ENCODE peak calls at places on chromosome 16, in eight cellular contexts. One of them, this sample, is unnamed.

GRCh38 chr16:82034981-82035612 is at the start of gene HSD17B2:
- DNase-seq in A549: peak
- DNase-seq in heart left ventricle: no peak
- DNase-seq in AG10803: peak
- DNase-seq in lower lobe of right lung: no peak
- DNase-seq in epithelial cell of esophagus: peak
- DNase-seq in hepatocyte: peak
- DNase-seq in stomach: peak
- DNase-seq in this sample: no peak

GRCh38 chr16:82735696-82736095 is 108.9 kb downstream of the CDH13 start:
- DNase-seq in stomach: no peak
- DNase-seq in hepatocyte: peak
- DNase-seq in A549: no peak
- DNase-seq in heart left ventricle: peak
- DNase-seq in AG10803: peak
- DNase-seq in lower lobe of right lung: no peak
- DNase-seq in epithelial cell of esophagus: no peak
- DNase-seq in this sample: no peak

GRCh38 chr16:89326721-89327120 is 109.2 kb downstream of the ZNF778 start:
- DNase-seq in hepatocyte: no peak
- DNase-seq in stomach: no peak
- DNase-seq in AG10803: no peak
- DNase-seq in epithelial cell of esophagus: no peak
- DNase-seq in A549: no peak
- DNase-seq in heart left ventricle: no peak
- DNase-seq in lower lobe of right lung: no peak
- DNase-seq in this sample: no peak

GRCh38 chr16:19245326-19245925 is 40.1 kb upstream of the CLEC19A start:
- DNase-seq in heart left ventricle: no peak
- DNase-seq in lower lobe of right lung: no peak
- DNase-seq in hepatocyte: peak
- DNase-seq in stomach: peak
- DNase-seq in epithelial cell of esophagus: no peak
- DNase-seq in AG10803: no peak
- DNase-seq in A549: no peak
- DNase-seq in this sample: no peak

GRCh38 chr16:88102597-88102996 is 151.4 kb downstream of the BANP start:
- DNase-seq in AG10803: no peak
- DNase-seq in epithelial cell of esophagus: no peak
- DNase-seq in heart left ventricle: no peak
- DNase-seq in stomach: no peak
- DNase-seq in A549: no peak
- DNase-seq in lower lobe of right lung: peak
- DNase-seq in hepatocyte: no peak
- DNase-seq in this sample: no peak

GRCh38 chr16:53841884-53842283 is 137.9 kb downstream of the FTO start:
- DNase-seq in lower lobe of right lung: no peak
- DNase-seq in heart left ventricle: no peak
- DNase-seq in stomach: no peak
- DNase-seq in hepatocyte: no peak
- DNase-seq in A549: no peak
- DNase-seq in epithelial cell of esophagus: no peak
- DNase-seq in AG10803: no peak
- DNase-seq in this sample: no peak

GRCh38 chr16:11089504-11090124 is 145.2 kb downstream of the CLEC16A start:
- DNase-seq in epithelial cell of esophagus: no peak
- DNase-seq in AG10803: peak
- DNase-seq in heart left ventricle: no peak
- DNase-seq in A549: no peak
- DNase-seq in lower lobe of right lung: peak
- DNase-seq in stomach: peak
- DNase-seq in hepatocyte: peak
- DNase-seq in this sample: no peak

GRCh38 chr16:65509172-65509571 is 387.3 kb upstream of the CDH11 start:
- DNase-seq in stomach: no peak
- DNase-seq in heart left ventricle: no peak
- DNase-seq in epithelial cell of esophagus: peak
- DNase-seq in lower lobe of right lung: no peak
- DNase-seq in AG10803: peak
- DNase-seq in A549: no peak
- DNase-seq in hepatocyte: no peak
- DNase-seq in this sample: no peak

GRCh38 chr16:85216522-85217375 is 104.5 kb upstream of the CIBAR2 start:
- DNase-seq in hepatocyte: no peak
- DNase-seq in lower lobe of right lung: no peak
- DNase-seq in epithelial cell of esophagus: no peak
- DNase-seq in A549: no peak
- DNase-seq in AG10803: no peak
- DNase-seq in stomach: no peak
- DNase-seq in heart left ventricle: no peak
- DNase-seq in this sample: no peak

GRCh38 chr16:89315271-89315670 is 97.8 kb downstream of the ZNF778 start:
- DNase-seq in AG10803: no peak
- DNase-seq in A549: no peak
- DNase-seq in hepatocyte: no peak
- DNase-seq in stomach: no peak
- DNase-seq in lower lobe of right lung: no peak
- DNase-seq in epithelial cell of esophagus: no peak
- DNase-seq in heart left ventricle: no peak
- DNase-seq in this sample: no peak

GRCh38 chr16:1859650-1860049 is 12.3 kb downstream of the MEIOB start:
- DNase-seq in stomach: peak
- DNase-seq in heart left ventricle: no peak
- DNase-seq in lower lobe of right lung: peak
- DNase-seq in AG10803: no peak
- DNase-seq in hepatocyte: no peak
- DNase-seq in A549: no peak
- DNase-seq in epithelial cell of esophagus: no peak
- DNase-seq in this sample: no peak

GRCh38 chr16:1862394-1862793 is 9.6 kb downstream of the MEIOB start:
- DNase-seq in A549: no peak
- DNase-seq in stomach: no peak
- DNase-seq in AG10803: no peak
- DNase-seq in hepatocyte: no peak
- DNase-seq in lower lobe of right lung: no peak
- DNase-seq in heart left ventricle: no peak
- DNase-seq in epithelial cell of esophagus: no peak
- DNase-seq in this sample: no peak

GRCh38 chr16:1858189-1858588 is 13.8 kb downstream of the MEIOB start:
- DNase-seq in epithelial cell of esophagus: no peak
- DNase-seq in stomach: no peak
- DNase-seq in heart left ventricle: no peak
- DNase-seq in hepatocyte: no peak
- DNase-seq in AG10803: no peak
- DNase-seq in A549: no peak
- DNase-seq in lower lobe of right lung: no peak
- DNase-seq in this sample: no peak

GRCh38 chr16:1861730-1862129 is 10.2 kb downstream of the MEIOB start:
- DNase-seq in stomach: no peak
- DNase-seq in AG10803: no peak
- DNase-seq in heart left ventricle: no peak
- DNase-seq in epithelial cell of esophagus: no peak
- DNase-seq in hepatocyte: no peak
- DNase-seq in A549: no peak
- DNase-seq in lower lobe of right lung: no peak
- DNase-seq in this sample: no peak

DNA sequence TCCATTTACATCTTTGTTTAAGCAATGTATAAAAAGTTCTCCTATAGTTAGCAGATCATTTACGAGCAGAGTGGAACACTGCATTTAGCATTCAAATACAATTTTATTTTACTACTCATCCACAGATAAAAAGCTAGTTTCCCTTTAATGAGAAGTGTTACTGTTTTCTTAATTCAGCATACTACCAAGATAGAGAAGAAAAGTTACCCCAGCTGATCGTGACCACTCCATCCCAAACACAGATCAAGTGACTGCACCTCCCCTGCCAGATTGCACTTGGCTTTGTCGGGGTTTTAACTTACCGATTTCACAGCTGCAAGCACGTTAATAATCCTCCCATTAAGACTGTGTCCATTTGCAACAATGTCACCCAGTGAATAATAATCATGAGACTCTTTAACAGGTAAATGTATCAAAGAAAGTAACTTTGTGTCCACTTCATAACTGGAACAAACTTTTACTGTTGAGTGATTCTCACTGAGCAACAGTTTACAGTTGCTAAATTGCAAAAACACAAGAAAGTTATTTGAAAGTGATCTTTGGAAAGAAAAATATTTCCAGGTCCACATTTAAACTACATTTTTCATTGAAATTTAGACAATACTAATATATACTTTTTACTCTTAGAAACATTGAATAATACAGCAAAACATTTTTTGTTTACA is 14.4 kb downstream of the MEIOB start:
- DNase-seq in A549: no peak
- DNase-seq in AG10803: no peak
- DNase-seq in heart left ventricle: no peak
- DNase-seq in lower lobe of right lung: no peak
- DNase-seq in stomach: no peak
- DNase-seq in hepatocyte: no peak
- DNase-seq in epithelial cell of esophagus: no peak
- DNase-seq in this sample: no peak
- H3K4me3 ChIP-seq in A549: no peak
- H3K4me3 ChIP-seq in AG10803: no peak
- H3K4me3 ChIP-seq in heart left ventricle: no peak
- H3K4me3 ChIP-seq in lower lobe of right lung: no peak
- H3K4me3 ChIP-seq in stomach: no peak
- H3K4me3 ChIP-seq in hepatocyte: no peak
- H3K4me3 ChIP-seq in epithelial cell of esophagus: no peak
- H3K4me3 ChIP-seq in this sample: no peak

GRCh38 chr16:986925-987581 is 5.5 kb downstream of the SOX8 start:
- DNase-seq in A549: no peak
- DNase-seq in stomach: no peak
- DNase-seq in epithelial cell of esophagus: no peak
- DNase-seq in hepatocyte: no peak
- DNase-seq in AG10803: no peak
- DNase-seq in heart left ventricle: no peak
- DNase-seq in lower lobe of right lung: no peak
- DNase-seq in this sample: no peak
- H3K4me3 ChIP-seq in A549: no peak
- H3K4me3 ChIP-seq in stomach: no peak
- H3K4me3 ChIP-seq in epithelial cell of esophagus: no peak
- H3K4me3 ChIP-seq in hepatocyte: no peak
- H3K4me3 ChIP-seq in AG10803: no peak
- H3K4me3 ChIP-seq in heart left ventricle: no peak
- H3K4me3 ChIP-seq in lower lobe of right lung: no peak
- H3K4me3 ChIP-seq in this sample: no peak

GRCh38 chr16:4306439-4307214 is 9.2 kb upstream of the GLIS2 start:
- DNase-seq in AG10803: no peak
- DNase-seq in A549: no peak
- DNase-seq in lower lobe of right lung: no peak
- DNase-seq in hepatocyte: peak
- DNase-seq in heart left ventricle: no peak
- DNase-seq in epithelial cell of esophagus: no peak
- DNase-seq in stomach: no peak
- DNase-seq in this sample: no peak

GRCh38 chr16:4303973-4304372 is 11.9 kb upstream of the GLIS2 start:
- DNase-seq in epithelial cell of esophagus: no peak
- DNase-seq in AG10803: no peak
- DNase-seq in stomach: no peak
- DNase-seq in A549: no peak
- DNase-seq in hepatocyte: no peak
- DNase-seq in lower lobe of right lung: no peak
- DNase-seq in heart left ventricle: no peak
- DNase-seq in this sample: no peak

GRCh38 chr16:4309102-4309832 is 6.6 kb upstream of the GLIS2 start:
- DNase-seq in stomach: no peak
- DNase-seq in hepatocyte: no peak
- DNase-seq in heart left ventricle: no peak
- DNase-seq in epithelial cell of esophagus: peak
- DNase-seq in A549: no peak
- DNase-seq in AG10803: no peak
- DNase-seq in lower lobe of right lung: no peak
- DNase-seq in this sample: no peak

GRCh38 chr16:4309833-4310266 is 6.0 kb upstream of the GLIS2 start:
- DNase-seq in hepatocyte: peak
- DNase-seq in AG10803: peak
- DNase-seq in A549: peak
- DNase-seq in lower lobe of right lung: peak
- DNase-seq in stomach: peak
- DNase-seq in epithelial cell of esophagus: peak
- DNase-seq in heart left ventricle: peak
- DNase-seq in this sample: peak

DNA sequence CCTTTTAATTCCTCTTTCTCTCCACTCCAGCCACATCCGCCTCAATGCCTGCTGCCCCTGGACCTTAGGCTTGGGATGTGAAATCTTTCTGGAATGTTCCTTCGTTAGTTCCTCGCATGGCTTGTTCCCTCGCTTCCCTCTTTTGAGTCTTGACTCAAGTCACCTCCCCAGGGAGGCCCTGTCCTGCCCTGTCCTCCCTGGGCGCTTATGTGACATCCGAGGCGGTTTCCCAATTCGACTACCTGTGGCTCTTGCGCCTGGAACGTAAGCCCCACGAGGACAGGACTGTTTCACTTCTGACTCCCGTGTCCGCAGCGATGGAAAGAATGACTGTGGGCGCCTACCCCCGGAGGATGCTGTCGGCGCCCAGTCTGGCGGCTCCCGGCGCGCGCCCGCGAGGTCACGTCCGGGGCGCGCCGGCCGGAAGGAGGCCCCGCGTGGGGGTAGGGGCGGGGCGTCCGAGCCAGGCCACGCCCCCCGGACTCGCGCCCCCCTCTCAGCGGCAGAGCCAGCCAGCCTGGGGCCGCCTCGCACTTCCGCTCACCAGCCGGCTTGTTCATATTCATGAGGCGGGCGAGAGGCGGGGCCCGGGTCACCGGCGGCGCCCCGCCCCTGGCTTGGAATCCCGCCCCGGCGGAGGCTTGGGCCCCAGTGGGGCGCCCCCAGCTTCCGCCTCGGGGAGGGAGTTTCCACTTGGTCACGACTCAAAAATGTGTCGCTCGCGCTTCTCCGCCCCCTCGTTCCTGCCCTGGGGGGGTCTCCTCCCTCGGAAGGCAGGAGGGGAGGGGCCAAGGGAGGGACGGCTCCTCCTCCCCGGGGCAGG is 8.4 kb upstream of the GLIS2 start:
- DNase-seq in epithelial cell of esophagus: peak
- DNase-seq in heart left ventricle: peak
- DNase-seq in hepatocyte: peak
- DNase-seq in stomach: peak
- DNase-seq in AG10803: peak
- DNase-seq in lower lobe of right lung: peak
- DNase-seq in A549: peak
- DNase-seq in this sample: peak
- H3K4me3 ChIP-seq in epithelial cell of esophagus: peak
- H3K4me3 ChIP-seq in heart left ventricle: peak
- H3K4me3 ChIP-seq in hepatocyte: peak
- H3K4me3 ChIP-seq in stomach: peak
- H3K4me3 ChIP-seq in AG10803: peak
- H3K4me3 ChIP-seq in lower lobe of right lung: peak
- H3K4me3 ChIP-seq in A549: peak
- H3K4me3 ChIP-seq in this sample: peak

DNA sequence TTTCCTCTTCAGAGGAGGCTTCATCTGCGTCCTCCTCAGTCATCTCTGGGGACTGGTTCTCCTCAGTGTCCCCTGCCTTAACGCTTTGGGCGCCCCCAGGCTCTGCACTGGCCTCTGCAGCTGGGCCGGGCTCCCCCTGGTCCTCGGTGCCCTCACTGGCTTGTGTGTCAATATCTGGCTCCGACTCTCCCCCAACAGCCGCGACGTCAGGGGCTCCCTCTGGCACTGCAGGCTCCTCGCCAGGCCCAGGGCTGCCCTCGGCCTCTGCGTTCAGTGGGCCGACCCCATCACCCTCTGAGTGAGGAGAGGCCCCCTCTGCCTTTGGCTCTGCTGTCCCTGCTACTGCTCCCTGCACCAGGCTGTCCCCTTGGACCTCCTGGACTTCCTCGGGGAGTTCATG is 34.7 kb downstream of the SRL start:
- DNase-seq in hepatocyte: no peak
- DNase-seq in stomach: no peak
- DNase-seq in lower lobe of right lung: no peak
- DNase-seq in AG10803: no peak
- DNase-seq in heart left ventricle: no peak
- DNase-seq in A549: no peak
- DNase-seq in epithelial cell of esophagus: no peak
- DNase-seq in this sample: no peak
- H3K4me3 ChIP-seq in hepatocyte: no peak
- H3K4me3 ChIP-seq in stomach: no peak
- H3K4me3 ChIP-seq in lower lobe of right lung: no peak
- H3K4me3 ChIP-seq in AG10803: no peak
- H3K4me3 ChIP-seq in heart left ventricle: no peak
- H3K4me3 ChIP-seq in A549: no peak
- H3K4me3 ChIP-seq in epithelial cell of esophagus: no peak
- H3K4me3 ChIP-seq in this sample: no peak

This sample was measured in tibial artery.